ENCODE peak calls at places on chromosomes 6 and 20, in nine cellular contexts. A is AG09309; G is nephron progenitor cell; L is left lung; D is CD4-positive, alpha-beta T cell; V is psoas muscle; X is Right ventricle myocardium superior; C is activated effector memory CD4-positive, alpha-beta T cell treated with anti-CD3 and anti-CD28 coated beads, Interleukin-2, amount 50 U/mL, for 16 hours; S is A172. R is an unnamed sample.
A peak's percentile ranks its signal among the peaks of the same experiment; 100 is the strongest.

GRCh38 chr6:148751233-148751632 is 4.4 kb downstream of the UST start:
- DNase-seq in A (no peak), G (no peak), L (no peak), D (no peak), V (no peak), X (no peak), C (no peak), S (no peak), R (no peak)

GRCh38 chr20:35122787-35123405 is 24.2 kb downstream of the EDEM2 start:
- DNase-seq in A (no peak), G (no peak), L (no peak), D (no peak), V (no peak), X (no peak), C (no peak), S (no peak), R (no peak)

GRCh38 chr6:78810146-78810545 is 57.2 kb upstream of the IRAK1BP1 start:
- DNase-seq in A (peak; percentile 17), G (peak; percentile 19), L (no peak), D (no peak), V (no peak), X (no peak), C (no peak), S (peak; percentile 31), R (peak; percentile 34)

GRCh38 chr6:136288566-136289326 is 900 bp downstream of the BCLAF1 start:
- DNase-seq in A (peak; percentile 87), G (peak; percentile 59), L (peak; percentile 86), D (peak; percentile 81), V (peak; percentile 83), X (peak; percentile 84), C (peak; percentile 96), S (peak; percentile 86), R (peak; percentile 95)

GRCh38 chr20:50314326-50314725 is 123.7 kb downstream of the CEBPB start:
- DNase-seq in A (no peak), G (no peak), L (no peak), D (no peak), V (no peak), X (no peak), C (no peak), S (no peak), R (no peak)

GRCh38 chr20:12936020-12936419 is 72.8 kb upstream of the SPTLC3 start:
- DNase-seq in A (no peak), G (no peak), L (no peak), D (no peak), V (no peak), X (no peak), C (no peak), S (no peak), R (no peak)

GRCh38 chr6:114453737-114454276 is 111.0 kb upstream of the HS3ST5 start:
- DNase-seq in A (no peak), G (no peak), L (no peak), D (no peak), V (no peak), X (no peak), C (no peak), S (no peak), R (no peak)

GRCh38 chr6:130132286-130132701 is 90.5 kb downstream of the SAMD3 start:
- DNase-seq in A (no peak), G (no peak), L (no peak), D (peak; percentile 33), V (no peak), X (no peak), C (peak; percentile 71), S (no peak), R (no peak)

GRCh38 chr6:101527467-101527866 is 134.0 kb downstream of the GRIK2 start:
- DNase-seq in A (no peak), G (no peak), L (no peak), D (no peak), V (no peak), X (no peak), C (no peak), S (no peak), R (no peak)

GRCh38 chr20:21513881-21514540 is at the start of gene NKX2-2:
- DNase-seq in A (no peak), G (no peak), L (no peak), D (no peak), V (peak; percentile 49), X (no peak), C (no peak), S (peak; percentile 56), R (peak; percentile 40)

GRCh38 chr20:51131806-51132205 is 108.9 kb upstream of the KCNG1 start:
- DNase-seq in A (no peak), G (no peak), L (no peak), D (no peak), V (no peak), X (no peak), C (no peak), S (no peak), R (no peak)

GRCh38 chr20:34834459-34834893 is 9.0 kb upstream of the NCOA6 start:
- DNase-seq in A (no peak), G (no peak), L (no peak), D (no peak), V (no peak), X (no peak), C (no peak), S (peak; percentile 29), R (peak; percentile 56)

GRCh38 chr20:53622247-53623114 is 28.8 kb upstream of the ZNF217 start:
- DNase-seq in A (no peak), G (no peak), L (no peak), D (no peak), V (no peak), X (no peak), C (peak; percentile 34), S (peak; percentile 26), R (no peak)

GRCh38 chr6:150631283-150631981 is 31.7 kb downstream of the PLEKHG1 start:
- DNase-seq in A (no peak), G (no peak), L (no peak), D (no peak), V (no peak), X (no peak), C (no peak), S (no peak), R (no peak)

GRCh38 chr20:23640018-23640872 is 2.5 kb upstream of the CST3 start:
- DNase-seq in A (no peak), G (no peak), L (no peak), D (no peak), V (no peak), X (no peak), C (no peak), S (no peak), R (no peak)

GRCh38 chr6:90860822-90861601 is 274.1 kb upstream of the MAP3K7 start:
- DNase-seq in A (no peak), G (no peak), L (no peak), D (no peak), V (no peak), X (no peak), C (no peak), S (no peak), R (peak; percentile 3)

GRCh38 chr20:59667131-59667530 is 62.8 kb downstream of the PHACTR3 start:
- DNase-seq in A (no peak), G (no peak), L (no peak), D (no peak), V (no peak), X (no peak), C (no peak), S (no peak), R (no peak)

GRCh38 chr20:49323622-49324238 is 45.9 kb upstream of the ZNFX1 start:
- DNase-seq in A (peak; percentile 57), G (no peak), L (no peak), D (no peak), V (no peak), X (no peak), C (peak; percentile 62), S (peak; percentile 84), R (peak; percentile 82)

GRCh38 chr6:53702316-53702715 is 36.8 kb upstream of the KLHL31 start:
- DNase-seq in A (no peak), G (no peak), L (no peak), D (no peak), V (peak; percentile 80), X (no peak), C (no peak), S (no peak), R (no peak)

GRCh38 chr20:63941282-63942060 is 14.7 kb downstream of the UCKL1 start:
- DNase-seq in A (no peak), G (no peak), L (peak; percentile 76), D (peak; percentile 69), V (peak; percentile 80), X (peak; percentile 82), C (peak; percentile 87), S (peak; percentile 53), R (no peak)

GRCh38 chr6:33720998-33721397 is 9.5 kb upstream of the UQCC2 start:
- DNase-seq in A (no peak), G (no peak), L (no peak), D (no peak), V (no peak), X (no peak), C (no peak), S (no peak), R (no peak)

GRCh38 chr20:48026981-48027592 is 241.8 kb upstream of the SULF2 start:
- DNase-seq in A (no peak), G (no peak), L (no peak), D (no peak), V (no peak), X (no peak), C (no peak), S (no peak), R (peak; percentile 86)

GRCh38 chr20:33261465-33261864 is 21.5 kb upstream of the BPIFB1 start:
- DNase-seq in A (no peak), G (no peak), L (no peak), D (no peak), V (no peak), X (no peak), C (no peak), S (no peak), R (no peak)

GRCh38 chr6:99114769-99115406 is 167.1 kb upstream of the FBXL4 start:
- DNase-seq in A (no peak), G (no peak), L (no peak), D (no peak), V (no peak), X (no peak), C (no peak), S (no peak), R (no peak)

R was measured in RPMI7951.